ENCODE peak calls at places on chromosomes 3 and 15, in seven cellular contexts. X is stimulated activated naive B cell treated with anti-CD40 and anti-IgM and Interleukin-4, amounts not matched to agents 10 μg/mL and 1 μg/mL and 100 μg/mL, for 72 hours; E is CD8-positive, alpha-beta T cell; C is AG04449; R is neural crest cell; F is colonic mucosa; O is iPS DF 6.9. G is an unnamed sample.

GRCh38 chr3:194351080-194351672 is at the start of gene CPN2:
- DNase-seq in O (no peak), R (no peak), E (no peak), C (no peak), F (no peak), X (no peak), G (no peak)

GRCh38 chr15:50633653-50634052 is 52.9 kb downstream of the TRPM7 start:
- DNase-seq in O (no peak), C (peak), E (no peak), R (no peak), F (no peak), X (no peak), G (no peak)

GRCh38 chr3:65672876-65673815 is 365.6 kb downstream of the MAGI1 start:
- DNase-seq in O (peak), C (no peak), E (no peak), X (peak), R (peak), F (peak), G (no peak)

GRCh38 chr3:82940124-82940523 is 1178.7 kb upstream of the GBE1 start:
- DNase-seq in F (no peak), R (no peak), X (no peak), C (no peak), E (no peak), O (no peak), G (no peak)

GRCh38 chr3:52345521-52346110 is 29.5 kb downstream of the DNAH1 start:
- DNase-seq in F (no peak), E (no peak), R (no peak), C (no peak), O (no peak), X (no peak), G (no peak)

GRCh38 chr15:49055630-49056029 is 9.4 kb upstream of the SECISBP2L start:
- DNase-seq in C (no peak), E (no peak), X (no peak), R (no peak), F (no peak), O (no peak), G (no peak)

GRCh38 chr3:25284249-25284648 is 143.8 kb upstream of the RARB start:
- DNase-seq in E (no peak), F (no peak), X (no peak), O (no peak), R (no peak), C (no peak), G (no peak)

GRCh38 chr15:60223161-60223560 is 174.6 kb downstream of the ANXA2 start:
- DNase-seq in R (no peak), O (no peak), E (no peak), X (no peak), F (no peak), C (no peak), G (no peak)

GRCh38 chr15:60208708-60209107 is 189.1 kb downstream of the ANXA2 start:
- DNase-seq in R (no peak), O (no peak), F (no peak), E (no peak), X (no peak), C (no peak), G (no peak)

GRCh38 chr3:103410231-103410630 is 975.4 kb downstream of the ZPLD1 start:
- DNase-seq in R (no peak), E (no peak), F (no peak), X (no peak), C (no peak), O (peak), G (no peak)

GRCh38 chr3:187739125-187739560 is 6.1 kb downstream of the BCL6 start:
- DNase-seq in E (no peak), X (no peak), F (peak), R (no peak), C (no peak), O (no peak), G (no peak)

GRCh38 chr3:142029052-142029642 is 120.2 kb downstream of the TFDP2 start:
- DNase-seq in X (no peak), E (no peak), R (no peak), C (no peak), O (no peak), F (no peak), G (no peak)

GRCh38 chr15:50889589-50889988 is 18.9 kb upstream of the AP4E1 start:
- DNase-seq in O (no peak), X (no peak), E (no peak), R (no peak), C (no peak), F (no peak), G (no peak)